ENCODE peak calls at places on chromosomes 3 and 15, in eight cellular contexts. One of them, this sample, is unnamed. For H3K4me1, the result is how much of the 10 kb centered on the place peaks cover.

GRCh38 chr3:5016218-5017161 is 37.3 kb downstream of the BHLHE40 start:
- DNase-seq in tibial nerve: no peak
- DNase-seq in tibial artery: no peak
- DNase-seq in left ventricle myocardium inferior: no peak
- DNase-seq in adrenal gland: peak
- DNase-seq in HCT116: peak
- DNase-seq in uterus: no peak
- DNase-seq in keratinocyte: no peak
- DNase-seq in this sample: peak

GRCh38 chr3:107106316-107106715 is 270.9 kb upstream of the CCDC54 start:
- DNase-seq in HCT116: peak
- DNase-seq in uterus: no peak
- DNase-seq in tibial artery: no peak
- DNase-seq in keratinocyte: no peak
- DNase-seq in left ventricle myocardium inferior: no peak
- DNase-seq in adrenal gland: no peak
- DNase-seq in tibial nerve: no peak
- DNase-seq in this sample: no peak

GRCh38 chr3:184953396-184953795 is 141.4 kb downstream of the VPS8 start:
- DNase-seq in HCT116: no peak
- DNase-seq in tibial nerve: no peak
- DNase-seq in keratinocyte: no peak
- DNase-seq in tibial artery: no peak
- DNase-seq in adrenal gland: no peak
- DNase-seq in left ventricle myocardium inferior: no peak
- DNase-seq in uterus: no peak
- DNase-seq in this sample: no peak

GRCh38 chr15:40278026-40278425 is 4.8 kb downstream of the ANKRD63 start:
- DNase-seq in left ventricle myocardium inferior: no peak
- DNase-seq in adrenal gland: no peak
- DNase-seq in HCT116: no peak
- DNase-seq in tibial artery: no peak
- DNase-seq in keratinocyte: no peak
- DNase-seq in tibial nerve: no peak
- DNase-seq in uterus: no peak
- DNase-seq in this sample: no peak

GRCh38 chr3:174251696-174252095 is 607.4 kb upstream of the NAALADL2 start:
- DNase-seq in adrenal gland: no peak
- DNase-seq in uterus: no peak
- DNase-seq in HCT116: no peak
- DNase-seq in tibial nerve: no peak
- DNase-seq in left ventricle myocardium inferior: no peak
- DNase-seq in keratinocyte: no peak
- DNase-seq in tibial artery: no peak
- DNase-seq in this sample: no peak

GRCh38 chr15:93265046-93265658 is 176.1 kb upstream of the RGMA start:
- DNase-seq in HCT116: no peak
- DNase-seq in tibial nerve: no peak
- DNase-seq in uterus: no peak
- DNase-seq in left ventricle myocardium inferior: no peak
- DNase-seq in keratinocyte: no peak
- DNase-seq in adrenal gland: no peak
- DNase-seq in tibial artery: no peak
- DNase-seq in this sample: no peak

GRCh38 chr3:134754768-134755559 is 40.1 kb upstream of the EPHB1 start:
- DNase-seq in HCT116: peak
- DNase-seq in adrenal gland: peak
- DNase-seq in tibial nerve: peak
- DNase-seq in keratinocyte: no peak
- DNase-seq in uterus: no peak
- DNase-seq in tibial artery: no peak
- DNase-seq in left ventricle myocardium inferior: peak
- DNase-seq in this sample: no peak

GRCh38 chr3:14680716-14681115 is 5.8 kb downstream of the C3orf20 start:
- DNase-seq in adrenal gland: peak
- DNase-seq in uterus: no peak
- DNase-seq in tibial nerve: no peak
- DNase-seq in HCT116: no peak
- DNase-seq in left ventricle myocardium inferior: no peak
- DNase-seq in tibial artery: no peak
- DNase-seq in keratinocyte: no peak
- DNase-seq in this sample: no peak

GRCh38 chr3:165854696-165855095 is 17.5 kb upstream of the BCHE start:
- DNase-seq in uterus: no peak
- DNase-seq in tibial nerve: no peak
- DNase-seq in adrenal gland: no peak
- DNase-seq in keratinocyte: no peak
- DNase-seq in HCT116: no peak
- DNase-seq in tibial artery: no peak
- DNase-seq in left ventricle myocardium inferior: no peak
- DNase-seq in this sample: no peak

GRCh38 chr3:197809356-197810020 is 18.4 kb downstream of the LRCH3 start:
- DNase-seq in HCT116: no peak
- DNase-seq in uterus: no peak
- DNase-seq in keratinocyte: no peak
- DNase-seq in adrenal gland: no peak
- DNase-seq in tibial nerve: no peak
- DNase-seq in tibial artery: no peak
- DNase-seq in left ventricle myocardium inferior: no peak
- DNase-seq in this sample: no peak

GRCh38 chr15:59549339-59549807 is 62.2 kb upstream of the GCNT3 start:
- DNase-seq in left ventricle myocardium inferior: no peak
- DNase-seq in tibial nerve: no peak
- DNase-seq in keratinocyte: no peak
- DNase-seq in uterus: no peak
- DNase-seq in tibial artery: no peak
- DNase-seq in adrenal gland: no peak
- DNase-seq in HCT116: no peak
- DNase-seq in this sample: no peak

GRCh38 chr3:123100192-123100776 is 33.5 kb downstream of the PDIA5 start:
- DNase-seq in adrenal gland: no peak
- DNase-seq in keratinocyte: no peak
- DNase-seq in left ventricle myocardium inferior: no peak
- DNase-seq in uterus: no peak
- DNase-seq in tibial nerve: no peak
- DNase-seq in HCT116: no peak
- DNase-seq in tibial artery: peak
- DNase-seq in this sample: no peak

GRCh38 chr3:127628788-127629456 is at the start of gene PODXL2:
- DNase-seq in adrenal gland: peak
- DNase-seq in left ventricle myocardium inferior: peak
- DNase-seq in uterus: no peak
- DNase-seq in tibial artery: no peak
- DNase-seq in HCT116: peak
- DNase-seq in tibial nerve: no peak
- DNase-seq in keratinocyte: no peak
- DNase-seq in this sample: peak

GRCh38 chr3:38647217-38647970 is 2.1 kb downstream of the SCN5A start:
- DNase-seq in keratinocyte: no peak
- DNase-seq in left ventricle myocardium inferior: no peak
- DNase-seq in adrenal gland: no peak
- DNase-seq in HCT116: no peak
- DNase-seq in uterus: no peak
- DNase-seq in tibial nerve: no peak
- DNase-seq in tibial artery: no peak
- DNase-seq in this sample: no peak

GRCh38 chr3:13188380-13188779 is 115.2 kb upstream of the IQSEC1 start:
- DNase-seq in uterus: no peak
- DNase-seq in HCT116: no peak
- DNase-seq in tibial artery: no peak
- DNase-seq in keratinocyte: no peak
- DNase-seq in tibial nerve: no peak
- DNase-seq in left ventricle myocardium inferior: no peak
- DNase-seq in adrenal gland: no peak
- DNase-seq in this sample: no peak

GRCh38 chr15:66777054-66777453 is 75.0 kb downstream of the SMAD6 start:
- DNase-seq in tibial artery: peak
- DNase-seq in adrenal gland: no peak
- DNase-seq in tibial nerve: no peak
- DNase-seq in left ventricle myocardium inferior: no peak
- DNase-seq in HCT116: no peak
- DNase-seq in keratinocyte: no peak
- DNase-seq in uterus: no peak
- DNase-seq in this sample: no peak

GRCh38 chr15:78761891-78762385 is 49.3 kb downstream of the ADAMTS7 start:
- DNase-seq in uterus: peak
- DNase-seq in tibial nerve: no peak
- DNase-seq in tibial artery: no peak
- DNase-seq in keratinocyte: no peak
- DNase-seq in adrenal gland: peak
- DNase-seq in HCT116: no peak
- DNase-seq in left ventricle myocardium inferior: no peak
- DNase-seq in this sample: no peak

GRCh38 chr15:78752492-78753358 is 58.5 kb downstream of the ADAMTS7 start:
- DNase-seq in keratinocyte: no peak
- DNase-seq in uterus: no peak
- DNase-seq in HCT116: no peak
- DNase-seq in adrenal gland: no peak
- DNase-seq in left ventricle myocardium inferior: no peak
- DNase-seq in tibial nerve: no peak
- DNase-seq in tibial artery: no peak
- DNase-seq in this sample: no peak

GRCh38 chr15:78761020-78761419 is 50.2 kb downstream of the ADAMTS7 start:
- DNase-seq in tibial artery: no peak
- DNase-seq in uterus: no peak
- DNase-seq in left ventricle myocardium inferior: no peak
- DNase-seq in keratinocyte: no peak
- DNase-seq in adrenal gland: no peak
- DNase-seq in HCT116: no peak
- DNase-seq in tibial nerve: peak
- DNase-seq in this sample: no peak

GRCh38 chr15:78763111-78763795 is 48.0 kb downstream of the ADAMTS7 start:
- DNase-seq in left ventricle myocardium inferior: no peak
- DNase-seq in adrenal gland: no peak
- DNase-seq in tibial artery: peak
- DNase-seq in tibial nerve: no peak
- DNase-seq in uterus: peak
- DNase-seq in HCT116: no peak
- DNase-seq in keratinocyte: no peak
- DNase-seq in this sample: no peak

DNA sequence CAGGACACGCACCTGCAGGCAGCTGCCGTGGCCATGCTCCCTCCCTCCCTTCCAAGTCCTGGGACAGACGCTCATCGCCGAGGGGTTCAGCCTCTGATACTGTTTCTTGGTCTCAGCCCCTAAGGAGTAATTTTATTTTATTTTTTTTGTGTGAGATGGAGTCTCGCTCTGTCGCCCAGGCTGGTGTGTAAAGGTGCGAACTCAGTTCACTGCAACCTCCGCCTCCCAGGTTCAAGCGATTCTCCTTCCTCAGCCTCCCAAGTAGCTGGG is 53.7 kb downstream of the ADAMTS7 start:
- DNase-seq in tibial nerve: no peak
- DNase-seq in uterus: no peak
- DNase-seq in tibial artery: no peak
- DNase-seq in keratinocyte: no peak
- DNase-seq in adrenal gland: no peak
- DNase-seq in left ventricle myocardium inferior: no peak
- DNase-seq in HCT116: no peak
- DNase-seq in this sample: no peak
- TF ChIP-seq CTCF in tibial nerve: no peak
- TF ChIP-seq CTCF in uterus: no peak
- TF ChIP-seq CTCF in tibial artery: no peak
- TF ChIP-seq CTCF in keratinocyte: no peak
- TF ChIP-seq CTCF in adrenal gland: no peak
- TF ChIP-seq CTCF in left ventricle myocardium inferior: no peak
- TF ChIP-seq CTCF in HCT116: no peak
- TF ChIP-seq CTCF in this sample: no peak

DNA sequence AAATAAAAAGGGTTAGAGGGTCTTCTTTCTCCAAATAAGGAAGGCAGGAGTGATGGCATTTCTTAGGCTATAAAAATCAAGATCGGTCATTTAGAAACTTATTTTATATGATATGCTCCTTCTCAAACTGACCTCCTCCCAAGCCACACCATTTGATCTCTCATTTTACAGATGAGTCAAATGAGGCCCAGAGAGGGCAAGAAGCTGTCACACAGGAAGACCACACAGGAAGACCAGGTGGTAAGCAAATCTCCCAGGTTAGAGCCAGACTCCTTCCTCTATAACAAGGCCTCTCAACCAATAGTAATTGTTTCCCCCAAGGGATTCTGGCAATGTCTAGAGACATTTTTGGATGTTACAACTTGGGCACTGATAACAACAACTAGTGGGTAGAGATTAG is 13.8 kb downstream of the TLE3 start:
- DNase-seq in tibial nerve: no peak
- DNase-seq in adrenal gland: no peak
- DNase-seq in HCT116: no peak
- DNase-seq in tibial artery: no peak
- DNase-seq in keratinocyte: no peak
- DNase-seq in uterus: no peak
- DNase-seq in left ventricle myocardium inferior: no peak
- DNase-seq in this sample: no peak
- H3K4me1 ChIP-seq in tibial nerve: half or more
- H3K4me1 ChIP-seq in adrenal gland: under half
- H3K4me1 ChIP-seq in HCT116: under half
- H3K4me1 ChIP-seq in tibial artery: under half
- H3K4me1 ChIP-seq in keratinocyte: under half
- H3K4me1 ChIP-seq in uterus: under half
- H3K4me1 ChIP-seq in left ventricle myocardium inferior: under half
- H3K4me1 ChIP-seq in this sample: under half

GRCh38 chr3:65912647-65913046 is 126.1 kb downstream of the MAGI1 start:
- DNase-seq in tibial artery: no peak
- DNase-seq in keratinocyte: no peak
- DNase-seq in adrenal gland: no peak
- DNase-seq in left ventricle myocardium inferior: no peak
- DNase-seq in uterus: no peak
- DNase-seq in tibial nerve: no peak
- DNase-seq in HCT116: no peak
- DNase-seq in this sample: no peak

GRCh38 chr3:65914032-65914739 is 124.5 kb downstream of the MAGI1 start:
- DNase-seq in keratinocyte: no peak
- DNase-seq in left ventricle myocardium inferior: no peak
- DNase-seq in adrenal gland: no peak
- DNase-seq in tibial nerve: no peak
- DNase-seq in tibial artery: no peak
- DNase-seq in uterus: no peak
- DNase-seq in HCT116: no peak
- DNase-seq in this sample: no peak

GRCh38 chr3:65919841-65920240 is 118.9 kb downstream of the MAGI1 start:
- DNase-seq in left ventricle myocardium inferior: no peak
- DNase-seq in HCT116: no peak
- DNase-seq in tibial nerve: no peak
- DNase-seq in keratinocyte: no peak
- DNase-seq in uterus: no peak
- DNase-seq in adrenal gland: no peak
- DNase-seq in tibial artery: no peak
- DNase-seq in this sample: no peak

GRCh38 chr3:65915477-65915876 is 123.2 kb downstream of the MAGI1 start:
- DNase-seq in tibial nerve: no peak
- DNase-seq in adrenal gland: no peak
- DNase-seq in HCT116: no peak
- DNase-seq in left ventricle myocardium inferior: no peak
- DNase-seq in keratinocyte: no peak
- DNase-seq in uterus: no peak
- DNase-seq in tibial artery: no peak
- DNase-seq in this sample: no peak

GRCh38 chr3:65914740-65915366 is 123.9 kb downstream of the MAGI1 start:
- DNase-seq in HCT116: no peak
- DNase-seq in tibial nerve: no peak
- DNase-seq in adrenal gland: peak
- DNase-seq in left ventricle myocardium inferior: no peak
- DNase-seq in keratinocyte: no peak
- DNase-seq in tibial artery: no peak
- DNase-seq in uterus: no peak
- DNase-seq in this sample: no peak
- TF ChIP-seq CTCF in HCT116: peak
- TF ChIP-seq CTCF in tibial nerve: no peak
- TF ChIP-seq CTCF in adrenal gland: no peak
- TF ChIP-seq CTCF in left ventricle myocardium inferior: peak
- TF ChIP-seq CTCF in keratinocyte: no peak
- TF ChIP-seq CTCF in tibial artery: no peak
- TF ChIP-seq CTCF in uterus: no peak
- TF ChIP-seq CTCF in this sample: no peak

GRCh38 chr3:42052132-42052866 is 38.9 kb upstream of the TRAK1 start:
- DNase-seq in tibial artery: no peak
- DNase-seq in uterus: no peak
- DNase-seq in adrenal gland: peak
- DNase-seq in keratinocyte: no peak
- DNase-seq in left ventricle myocardium inferior: no peak
- DNase-seq in HCT116: no peak
- DNase-seq in tibial nerve: no peak
- DNase-seq in this sample: no peak
- H3K4me1 ChIP-seq in tibial artery: under half
- H3K4me1 ChIP-seq in uterus: under half
- H3K4me1 ChIP-seq in adrenal gland: under half
- H3K4me1 ChIP-seq in keratinocyte: under half
- H3K4me1 ChIP-seq in left ventricle myocardium inferior: half or more
- H3K4me1 ChIP-seq in HCT116: under half
- H3K4me1 ChIP-seq in tibial nerve: half or more
- H3K4me1 ChIP-seq in this sample: under half